ENCODE peak calls at places on chromosomes 1 and 21, in five cellular contexts. E is A549; T is T-helper 22 cell; X is mesendoderm; U is stimulated activated CD8-positive, alpha-beta memory T cell treated with anti-CD3 and anti-CD28 coated beads, Interleukin-2, amount 100 ng/mL, for 1 hour. K is an unnamed sample.
A peak's percentile ranks its signal among the peaks of the same experiment; 100 is the strongest.

GRCh38 chr1:235138821-235139220 is 10.2 kb upstream of the TOMM20 start:
- DNase-seq in X (no peak), E (no peak), T (no peak), U (no peak), K (no peak)

GRCh38 chr1:67939176-67939751 is 106.0 kb upstream of the GNG12 start:
- DNase-seq in E (no peak), U (no peak), T (no peak), X (no peak), K (no peak)

GRCh38 chr1:48943393-48943792 is 166.7 kb upstream of the BEND5 start:
- DNase-seq in X (no peak), T (no peak), U (no peak), E (no peak), K (no peak)

GRCh38 chr21:45822002-45822397 is 159.6 kb upstream of the COL6A1 start:
- DNase-seq in U (no peak), T (no peak), X (no peak), E (no peak), K (no peak)

GRCh38 chr1:164695956-164696665 is 137.1 kb downstream of the PBX1 start:
- DNase-seq in T (no peak), X (no peak), U (no peak), E (no peak), K (no peak)

GRCh38 chr1:19869929-19870328 is 12.3 kb upstream of the OTUD3 start:
- DNase-seq in X (peak; percentile 52), E (no peak), T (no peak), U (no peak), K (no peak)

GRCh38 chr1:3339856-3340255 is 114.6 kb upstream of the ARHGEF16 start:
- DNase-seq in T (no peak), U (no peak), X (no peak), E (no peak), K (no peak)

GRCh38 chr1:27395441-27396195 is 3.2 kb downstream of the GPR3 start:
- DNase-seq in E (peak; percentile 55), T (peak; percentile 58), X (peak; percentile 90), U (peak; percentile 54), K (peak; percentile 77)

GRCh38 chr1:59505596-59506028 is 208.7 kb downstream of the FGGY start:
- DNase-seq in X (no peak), E (no peak), U (no peak), T (no peak), K (no peak)

GRCh38 chr1:153968000-153968363 is 280 bp downstream of the CREB3L4 start:
- DNase-seq in X (no peak), T (no peak), U (no peak), E (no peak), K (no peak)

GRCh38 chr1:150876111-150876434 is 326 bp downstream of the ARNT start:
- DNase-seq in T (no peak), X (peak; percentile 82), U (no peak), E (peak; percentile 42), K (no peak)

GRCh38 chr1:42698081-42698813 is 16.0 kb downstream of the YBX1 start:
- DNase-seq in X (no peak), T (no peak), U (no peak), E (no peak), K (no peak)

GRCh38 chr1:222370911-222371717 is 176.8 kb downstream of the HHIPL2 start:
- DNase-seq in U (no peak), T (no peak), X (peak; percentile 32), E (no peak), K (no peak)

GRCh38 chr1:31064685-31065309 is 720 bp downstream of the PUM1 start:
- DNase-seq in E (peak; percentile 32), X (peak; percentile 48), T (no peak), U (no peak), K (no peak)

GRCh38 chr1:205284420-205285144 is 37.0 kb downstream of the NUAK2 start:
- DNase-seq in U (peak; percentile 80), X (peak; percentile 100), E (peak; percentile 99), T (peak; percentile 89), K (peak; percentile 90)

GRCh38 chr1:67213164-67213563 is 46.9 kb downstream of the IL23R start:
- DNase-seq in X (peak; percentile 66), U (no peak), E (peak; percentile 7), T (no peak), K (no peak)

GRCh38 chr1:162069334-162070093 is at the start of gene NOS1AP:
- DNase-seq in E (peak; percentile 62), T (peak; percentile 52), X (peak; percentile 87), U (peak; percentile 39), K (peak; percentile 42)

GRCh38 chr1:93672069-93672468 is 9.6 kb downstream of the BCAR3 start:
- DNase-seq in X (no peak), T (no peak), E (peak; percentile 24), U (no peak), K (no peak)

GRCh38 chr1:201888282-201889033 is at the start of gene SHISA4:
- DNase-seq in T (no peak), U (no peak), E (peak; percentile 86), X (no peak), K (no peak)

GRCh38 chr1:198694542-198694941 is 55.7 kb downstream of the PTPRC start:
- DNase-seq in E (no peak), X (no peak), U (no peak), T (no peak), K (no peak)

GRCh38 chr1:205351984-205352713 is 4.6 kb downstream of the KLHDC8A start:
- DNase-seq in T (no peak), X (peak; percentile 48), U (no peak), E (no peak), K (no peak)

GRCh38 chr1:169363046-169363756 is 4.4 kb downstream of the NME7 start:
- DNase-seq in U (no peak), X (no peak), E (no peak), T (no peak), K (no peak)

GRCh38 chr1:223752721-223753515 is 40.6 kb downstream of the CAPN2 start:
- DNase-seq in X (peak; percentile 96), T (no peak), U (no peak), E (no peak), K (no peak)

GRCh38 chr21:45982758-45983731 is 1.5 kb downstream of the COL6A1 start:
- DNase-seq in T (no peak), U (no peak), X (peak; percentile 22), E (no peak), K (no peak)

GRCh38 chr1:184051138-184051484 is 419 bp upstream of the TSEN15 start:
- DNase-seq in U (no peak), X (no peak), E (no peak), T (no peak), K (no peak)

GRCh38 chr1:84620720-84621313 is 46.6 kb upstream of the CTBS start:
- DNase-seq in U (peak; percentile 61), E (peak; percentile 44), X (peak; percentile 91), T (peak; percentile 44), K (peak; percentile 70)

GRCh38 chr1:53308512-53308911 is 19.4 kb downstream of the LRP8 start:
- DNase-seq in E (no peak), U (no peak), T (no peak), X (no peak), K (no peak)

GRCh38 chr1:222654849-222655248 is 37.0 kb downstream of the MIA3 start:
- DNase-seq in T (peak; percentile 72), U (peak; percentile 41), X (no peak), E (no peak), K (peak; percentile 74)

GRCh38 chr1:177959793-177960515 is 9.9 kb downstream of the SEC16B start:
- DNase-seq in X (peak; percentile 33), U (no peak), E (peak; percentile 29), T (no peak), K (no peak)

GRCh38 chr1:54850737-54851136 is 36.3 kb downstream of the DHCR24 start:
- DNase-seq in X (no peak), U (no peak), E (no peak), T (no peak), K (no peak)

K was measured in central memory CD8-positive, alpha-beta T cell.